ENCODE peak calls at places on chromosomes 5 and 9, in four cellular contexts. One of them, this sample, is unnamed.

GRCh38 chr9:83598487-83598886 is 24.5 kb upstream of the IDNK start:
- DNase-seq in sigmoid colon: no peak
- DNase-seq in CD8-positive, alpha-beta T cell: no peak
- DNase-seq in left ventricle myocardium inferior: no peak
- DNase-seq in this sample: peak

GRCh38 chr5:159422371-159422770 is 92.1 kb upstream of the IL12B start:
- DNase-seq in sigmoid colon: no peak
- DNase-seq in CD8-positive, alpha-beta T cell: no peak
- DNase-seq in left ventricle myocardium inferior: no peak
- DNase-seq in this sample: no peak

GRCh38 chr5:83645936-83646335 is 74.7 kb downstream of the HAPLN1 start:
- DNase-seq in sigmoid colon: no peak
- DNase-seq in CD8-positive, alpha-beta T cell: no peak
- DNase-seq in left ventricle myocardium inferior: no peak
- DNase-seq in this sample: no peak

GRCh38 chr5:317086-317811 is 4.3 kb upstream of the AHRR start:
- DNase-seq in sigmoid colon: no peak
- DNase-seq in CD8-positive, alpha-beta T cell: peak
- DNase-seq in left ventricle myocardium inferior: no peak
- DNase-seq in this sample: no peak

GRCh38 chr9:97510797-97511761 is 9.6 kb downstream of the TMOD1 start:
- DNase-seq in sigmoid colon: no peak
- DNase-seq in CD8-positive, alpha-beta T cell: no peak
- DNase-seq in left ventricle myocardium inferior: no peak
- DNase-seq in this sample: no peak

GRCh38 chr5:57598756-57599155 is 116.1 kb upstream of the ACTBL2 start:
- DNase-seq in sigmoid colon: no peak
- DNase-seq in CD8-positive, alpha-beta T cell: no peak
- DNase-seq in left ventricle myocardium inferior: no peak
- DNase-seq in this sample: no peak

GRCh38 chr5:139402561-139403158 is 1.2 kb downstream of the SPATA24 start:
- DNase-seq in sigmoid colon: no peak
- DNase-seq in CD8-positive, alpha-beta T cell: no peak
- DNase-seq in left ventricle myocardium inferior: no peak
- DNase-seq in this sample: no peak

GRCh38 chr9:137106662-137107292 is 7.8 kb downstream of the DPP7 start:
- DNase-seq in sigmoid colon: no peak
- DNase-seq in CD8-positive, alpha-beta T cell: no peak
- DNase-seq in left ventricle myocardium inferior: no peak
- DNase-seq in this sample: no peak

GRCh38 chr5:180154821-180155220 is 54.2 kb downstream of the RASGEF1C start:
- DNase-seq in sigmoid colon: peak
- DNase-seq in CD8-positive, alpha-beta T cell: no peak
- DNase-seq in left ventricle myocardium inferior: no peak
- DNase-seq in this sample: no peak

GRCh38 chr9:91727316-91727861 is 222.6 kb downstream of the ROR2 start:
- DNase-seq in sigmoid colon: no peak
- DNase-seq in CD8-positive, alpha-beta T cell: no peak
- DNase-seq in left ventricle myocardium inferior: no peak
- DNase-seq in this sample: no peak

GRCh38 chr9:136318769-136319241 is 8.5 kb upstream of the GPSM1 start:
- DNase-seq in sigmoid colon: no peak
- DNase-seq in CD8-positive, alpha-beta T cell: no peak
- DNase-seq in left ventricle myocardium inferior: no peak
- DNase-seq in this sample: no peak

GRCh38 chr5:40332945-40333344 is 346.8 kb upstream of the PTGER4 start:
- DNase-seq in sigmoid colon: no peak
- DNase-seq in CD8-positive, alpha-beta T cell: no peak
- DNase-seq in left ventricle myocardium inferior: no peak
- DNase-seq in this sample: no peak

GRCh38 chr9:3912817-3913216 is 387.0 kb upstream of the RFX3 start:
- DNase-seq in sigmoid colon: no peak
- DNase-seq in CD8-positive, alpha-beta T cell: no peak
- DNase-seq in left ventricle myocardium inferior: no peak
- DNase-seq in this sample: no peak

GRCh38 chr9:82382887-82383616 is 394.5 kb downstream of the SPATA31D1 start:
- DNase-seq in sigmoid colon: no peak
- DNase-seq in CD8-positive, alpha-beta T cell: no peak
- DNase-seq in left ventricle myocardium inferior: no peak
- DNase-seq in this sample: no peak

GRCh38 chr5:16134204-16134603 is 45.4 kb downstream of the MARCHF11 start:
- DNase-seq in sigmoid colon: no peak
- DNase-seq in CD8-positive, alpha-beta T cell: no peak
- DNase-seq in left ventricle myocardium inferior: no peak
- DNase-seq in this sample: no peak

GRCh38 chr5:103849934-103850333 is 287.3 kb upstream of the NUDT12 start:
- DNase-seq in sigmoid colon: no peak
- DNase-seq in CD8-positive, alpha-beta T cell: no peak
- DNase-seq in left ventricle myocardium inferior: no peak
- DNase-seq in this sample: no peak

GRCh38 chr5:84181093-84181492 is 203.6 kb downstream of the EDIL3 start:
- DNase-seq in sigmoid colon: no peak
- DNase-seq in CD8-positive, alpha-beta T cell: no peak
- DNase-seq in left ventricle myocardium inferior: no peak
- DNase-seq in this sample: no peak

DNA sequence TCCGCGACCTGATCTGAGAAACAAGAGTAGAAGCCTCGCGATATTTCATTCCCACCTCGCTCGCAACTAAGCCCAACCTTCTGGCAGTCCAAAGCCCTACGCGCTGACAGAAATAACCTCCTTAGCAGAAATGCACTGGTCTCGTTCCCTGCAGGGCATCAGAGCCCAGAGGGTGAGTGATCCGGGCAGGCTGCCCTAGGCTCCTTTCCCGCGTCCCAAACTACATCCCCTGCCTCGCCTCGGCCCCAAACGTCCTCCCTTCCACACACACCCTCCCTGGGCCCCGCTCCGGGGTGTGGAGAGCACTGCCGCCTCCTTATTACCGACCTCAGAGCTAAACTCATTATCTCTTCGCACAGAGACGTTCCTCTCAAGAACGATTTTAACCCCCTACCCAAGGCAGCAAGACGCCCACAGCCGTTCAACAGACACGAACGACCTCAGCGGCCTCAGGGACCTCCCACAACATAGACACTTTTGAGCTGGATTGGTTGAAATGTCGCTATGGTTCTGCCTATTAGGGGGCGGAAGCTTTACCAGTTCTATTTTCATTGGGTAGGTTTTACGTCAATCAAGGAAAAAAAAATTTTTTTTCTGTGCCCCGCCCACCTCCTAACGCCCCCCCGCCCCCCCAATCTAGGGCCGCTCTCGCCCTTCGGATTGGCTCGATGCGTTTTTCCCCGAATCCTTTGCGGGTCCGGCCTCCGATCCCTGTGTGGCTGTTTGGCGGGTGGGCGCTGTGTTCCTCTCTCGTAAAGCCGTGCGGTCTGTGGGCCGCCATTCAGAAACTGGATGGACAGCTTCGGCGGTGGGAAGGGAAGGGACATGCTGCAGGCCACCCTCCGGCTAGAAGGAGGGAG is at the start of gene CETN3:
- DNase-seq in sigmoid colon: peak
- DNase-seq in CD8-positive, alpha-beta T cell: peak
- DNase-seq in left ventricle myocardium inferior: peak
- DNase-seq in this sample: peak
- H3K27ac ChIP-seq in sigmoid colon: peak
- H3K27ac ChIP-seq in CD8-positive, alpha-beta T cell: peak
- H3K27ac ChIP-seq in left ventricle myocardium inferior: peak
- H3K27ac ChIP-seq in this sample: peak

GRCh38 chr5:77030097-77031071 is at the start of gene AGGF1:
- DNase-seq in sigmoid colon: peak
- DNase-seq in CD8-positive, alpha-beta T cell: peak
- DNase-seq in left ventricle myocardium inferior: peak
- DNase-seq in this sample: peak

GRCh38 chr5:77028631-77029375 is 1.4 kb upstream of the AGGF1 start:
- DNase-seq in sigmoid colon: no peak
- DNase-seq in CD8-positive, alpha-beta T cell: no peak
- DNase-seq in left ventricle myocardium inferior: no peak
- DNase-seq in this sample: no peak

GRCh38 chr5:77033338-77033737 is 3.1 kb downstream of the AGGF1 start:
- DNase-seq in sigmoid colon: no peak
- DNase-seq in CD8-positive, alpha-beta T cell: no peak
- DNase-seq in left ventricle myocardium inferior: no peak
- DNase-seq in this sample: no peak

GRCh38 chr5:77032635-77033034 is 2.4 kb downstream of the AGGF1 start:
- DNase-seq in sigmoid colon: no peak
- DNase-seq in CD8-positive, alpha-beta T cell: no peak
- DNase-seq in left ventricle myocardium inferior: no peak
- DNase-seq in this sample: no peak

DNA sequence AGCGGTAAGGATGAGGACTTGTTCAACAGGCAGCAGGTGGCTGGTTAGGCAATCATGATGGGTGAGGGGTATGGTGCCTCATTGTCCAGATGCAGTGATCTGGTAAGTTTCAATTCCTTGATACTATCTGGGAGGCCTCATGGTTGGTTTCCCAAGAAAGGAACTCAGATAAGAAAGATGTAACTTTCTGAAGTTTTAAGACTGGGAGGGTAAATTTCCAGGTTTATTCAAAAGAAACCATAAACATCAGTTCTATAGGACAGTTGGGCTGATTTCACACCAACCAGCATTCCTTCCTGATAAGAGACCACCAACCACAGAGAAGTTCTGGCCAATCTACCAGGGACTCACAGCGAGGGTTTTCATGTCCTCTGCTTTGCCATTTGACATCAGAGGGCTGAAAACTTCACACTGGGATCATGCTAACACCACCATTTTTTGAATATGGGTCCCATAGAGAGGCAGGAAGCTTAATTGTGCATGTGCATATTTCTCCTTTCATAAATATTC is 773 bp upstream of the AGGF1 start:
- DNase-seq in sigmoid colon: no peak
- DNase-seq in CD8-positive, alpha-beta T cell: no peak
- DNase-seq in left ventricle myocardium inferior: no peak
- DNase-seq in this sample: no peak
- H3K27ac ChIP-seq in sigmoid colon: peak
- H3K27ac ChIP-seq in CD8-positive, alpha-beta T cell: no peak
- H3K27ac ChIP-seq in left ventricle myocardium inferior: peak
- H3K27ac ChIP-seq in this sample: peak

GRCh38 chr9:99347556-99347955 is 125.5 kb downstream of the SEC61B start:
- DNase-seq in sigmoid colon: no peak
- DNase-seq in CD8-positive, alpha-beta T cell: no peak
- DNase-seq in left ventricle myocardium inferior: no peak
- DNase-seq in this sample: peak
- H3K27ac ChIP-seq in sigmoid colon: no peak
- H3K27ac ChIP-seq in CD8-positive, alpha-beta T cell: no peak
- H3K27ac ChIP-seq in left ventricle myocardium inferior: no peak
- H3K27ac ChIP-seq in this sample: peak

DNA sequence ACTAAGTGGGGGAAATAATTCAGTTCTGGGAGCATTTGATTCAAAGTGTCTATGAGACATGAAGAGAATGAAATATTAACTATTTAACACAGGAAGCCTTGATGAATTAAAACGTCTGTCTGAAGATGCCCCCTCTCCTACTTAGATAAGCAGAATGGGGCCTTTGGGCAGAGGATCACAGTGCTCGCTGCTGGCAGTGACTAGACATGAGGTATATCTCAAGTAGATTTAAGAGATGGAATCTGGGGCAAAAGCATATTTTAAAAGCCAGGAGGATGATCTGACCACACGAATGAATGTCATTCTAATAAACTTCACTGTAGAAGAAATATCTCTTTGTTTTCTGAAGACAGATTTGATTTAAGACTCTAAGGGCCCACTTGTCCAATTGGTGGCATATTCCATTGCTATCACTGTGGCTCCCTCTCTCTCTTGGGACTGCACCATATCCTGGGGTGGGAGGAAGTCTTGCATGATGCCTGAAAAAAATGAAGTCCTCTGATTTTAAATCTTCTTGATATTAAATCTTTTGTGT is 254.0 kb downstream of the MAN2A1 start:
- DNase-seq in sigmoid colon: no peak
- DNase-seq in CD8-positive, alpha-beta T cell: no peak
- DNase-seq in left ventricle myocardium inferior: no peak
- DNase-seq in this sample: no peak
- H3K27ac ChIP-seq in sigmoid colon: no peak
- H3K27ac ChIP-seq in CD8-positive, alpha-beta T cell: no peak
- H3K27ac ChIP-seq in left ventricle myocardium inferior: no peak
- H3K27ac ChIP-seq in this sample: no peak

GRCh38 chr5:80191397-80191796 is 64.5 kb downstream of the SERINC5 start:
- DNase-seq in sigmoid colon: no peak
- DNase-seq in CD8-positive, alpha-beta T cell: no peak
- DNase-seq in left ventricle myocardium inferior: no peak
- DNase-seq in this sample: no peak

GRCh38 chr5:80191991-80192398 is 63.9 kb downstream of the SERINC5 start:
- DNase-seq in sigmoid colon: peak
- DNase-seq in CD8-positive, alpha-beta T cell: peak
- DNase-seq in left ventricle myocardium inferior: peak
- DNase-seq in this sample: no peak

GRCh38 chr5:80193421-80193820 is 62.4 kb downstream of the SERINC5 start:
- DNase-seq in sigmoid colon: no peak
- DNase-seq in CD8-positive, alpha-beta T cell: no peak
- DNase-seq in left ventricle myocardium inferior: no peak
- DNase-seq in this sample: no peak

GRCh38 chr5:80190960-80191359 is 64.9 kb downstream of the SERINC5 start:
- DNase-seq in sigmoid colon: no peak
- DNase-seq in CD8-positive, alpha-beta T cell: no peak
- DNase-seq in left ventricle myocardium inferior: no peak
- DNase-seq in this sample: no peak

GRCh38 chr5:80192507-80193241 is 63.2 kb downstream of the SERINC5 start:
- DNase-seq in sigmoid colon: peak
- DNase-seq in CD8-positive, alpha-beta T cell: no peak
- DNase-seq in left ventricle myocardium inferior: no peak
- DNase-seq in this sample: no peak
- H3K27ac ChIP-seq in sigmoid colon: peak
- H3K27ac ChIP-seq in CD8-positive, alpha-beta T cell: peak
- H3K27ac ChIP-seq in left ventricle myocardium inferior: peak
- H3K27ac ChIP-seq in this sample: no peak

GRCh38 chr9:125360621-125361020 is 99.0 kb downstream of the GAPVD1 start:
- DNase-seq in sigmoid colon: no peak
- DNase-seq in CD8-positive, alpha-beta T cell: no peak
- DNase-seq in left ventricle myocardium inferior: no peak
- DNase-seq in this sample: no peak
- H3K27ac ChIP-seq in sigmoid colon: no peak
- H3K27ac ChIP-seq in CD8-positive, alpha-beta T cell: no peak
- H3K27ac ChIP-seq in left ventricle myocardium inferior: no peak
- H3K27ac ChIP-seq in this sample: no peak

GRCh38 chr5:141319699-141320098 is 885 bp downstream of the TAF7 start:
- DNase-seq in sigmoid colon: no peak
- DNase-seq in CD8-positive, alpha-beta T cell: no peak
- DNase-seq in left ventricle myocardium inferior: no peak
- DNase-seq in this sample: no peak
- H3K27ac ChIP-seq in sigmoid colon: peak
- H3K27ac ChIP-seq in CD8-positive, alpha-beta T cell: no peak
- H3K27ac ChIP-seq in left ventricle myocardium inferior: peak
- H3K27ac ChIP-seq in this sample: peak

This sample was measured in SK-N-MC.